ENCODE peak calls at places on chromosomes 16 and 17, in nine cellular contexts. One of them, this sample, is unnamed. For H3K27me3, the result is how much of the 10 kb centered on the place peaks cover.

GRCh38 chr16:81838794-81839193 is 59.7 kb downstream of the PLCG2 start:
- DNase-seq in esophagus squamous epithelium: no peak
- DNase-seq in kidney epithelial cell: no peak
- DNase-seq in body of pancreas: no peak
- DNase-seq in breast epithelium: no peak
- DNase-seq in MM.1S: no peak
- DNase-seq in adrenal gland: no peak
- DNase-seq in neural progenitor cell: no peak
- DNase-seq in hepatocyte: no peak
- DNase-seq in this sample: peak

GRCh38 chr17:77741109-77741508 is 217.4 kb upstream of the TNRC6C start:
- DNase-seq in hepatocyte: no peak
- DNase-seq in kidney epithelial cell: no peak
- DNase-seq in adrenal gland: no peak
- DNase-seq in esophagus squamous epithelium: no peak
- DNase-seq in breast epithelium: no peak
- DNase-seq in neural progenitor cell: no peak
- DNase-seq in MM.1S: no peak
- DNase-seq in body of pancreas: no peak
- DNase-seq in this sample: no peak

GRCh38 chr16:426115-426905 is 861 bp downstream of the RAB11FIP3 start:
- DNase-seq in adrenal gland: peak
- DNase-seq in MM.1S: peak
- DNase-seq in kidney epithelial cell: no peak
- DNase-seq in neural progenitor cell: peak
- DNase-seq in esophagus squamous epithelium: no peak
- DNase-seq in breast epithelium: no peak
- DNase-seq in body of pancreas: peak
- DNase-seq in hepatocyte: peak
- DNase-seq in this sample: peak

GRCh38 chr17:29857823-29858222 is 72.2 kb downstream of the SSH2 start:
- DNase-seq in adrenal gland: no peak
- DNase-seq in body of pancreas: no peak
- DNase-seq in MM.1S: no peak
- DNase-seq in hepatocyte: no peak
- DNase-seq in kidney epithelial cell: no peak
- DNase-seq in breast epithelium: no peak
- DNase-seq in esophagus squamous epithelium: no peak
- DNase-seq in neural progenitor cell: no peak
- DNase-seq in this sample: no peak

GRCh38 chr17:38893612-38894011 is 23.8 kb downstream of the LASP1 start:
- DNase-seq in kidney epithelial cell: no peak
- DNase-seq in adrenal gland: no peak
- DNase-seq in neural progenitor cell: peak
- DNase-seq in esophagus squamous epithelium: no peak
- DNase-seq in body of pancreas: peak
- DNase-seq in MM.1S: no peak
- DNase-seq in breast epithelium: no peak
- DNase-seq in hepatocyte: no peak
- DNase-seq in this sample: no peak

GRCh38 chr16:85057948-85058347 is 30.4 kb downstream of the KIAA0513 start:
- DNase-seq in neural progenitor cell: no peak
- DNase-seq in breast epithelium: no peak
- DNase-seq in MM.1S: no peak
- DNase-seq in body of pancreas: no peak
- DNase-seq in adrenal gland: no peak
- DNase-seq in hepatocyte: no peak
- DNase-seq in esophagus squamous epithelium: no peak
- DNase-seq in kidney epithelial cell: no peak
- DNase-seq in this sample: no peak

GRCh38 chr16:27195068-27195741 is 8.1 kb upstream of the KDM8 start:
- DNase-seq in esophagus squamous epithelium: no peak
- DNase-seq in hepatocyte: no peak
- DNase-seq in breast epithelium: no peak
- DNase-seq in kidney epithelial cell: no peak
- DNase-seq in MM.1S: no peak
- DNase-seq in body of pancreas: no peak
- DNase-seq in adrenal gland: no peak
- DNase-seq in neural progenitor cell: no peak
- DNase-seq in this sample: no peak

GRCh38 chr17:42117397-42118125 is 3.6 kb downstream of the KAT2A start:
- DNase-seq in esophagus squamous epithelium: no peak
- DNase-seq in adrenal gland: no peak
- DNase-seq in kidney epithelial cell: no peak
- DNase-seq in hepatocyte: no peak
- DNase-seq in breast epithelium: no peak
- DNase-seq in body of pancreas: no peak
- DNase-seq in MM.1S: no peak
- DNase-seq in neural progenitor cell: no peak
- DNase-seq in this sample: no peak

GRCh38 chr17:68972119-68972704 is 17.0 kb upstream of the ABCA8 start:
- DNase-seq in esophagus squamous epithelium: no peak
- DNase-seq in adrenal gland: no peak
- DNase-seq in neural progenitor cell: peak
- DNase-seq in body of pancreas: peak
- DNase-seq in MM.1S: peak
- DNase-seq in kidney epithelial cell: no peak
- DNase-seq in hepatocyte: peak
- DNase-seq in breast epithelium: no peak
- DNase-seq in this sample: no peak

GRCh38 chr17:31487063-31487647 is 95.7 kb downstream of the RAB11FIP4 start:
- DNase-seq in MM.1S: no peak
- DNase-seq in adrenal gland: no peak
- DNase-seq in neural progenitor cell: no peak
- DNase-seq in kidney epithelial cell: no peak
- DNase-seq in hepatocyte: no peak
- DNase-seq in body of pancreas: no peak
- DNase-seq in esophagus squamous epithelium: no peak
- DNase-seq in breast epithelium: no peak
- DNase-seq in this sample: no peak
- H3K4me3 ChIP-seq in MM.1S: peak
- H3K4me3 ChIP-seq in adrenal gland: peak
- H3K4me3 ChIP-seq in neural progenitor cell: peak
- H3K4me3 ChIP-seq in kidney epithelial cell: peak
- H3K4me3 ChIP-seq in hepatocyte: peak
- H3K4me3 ChIP-seq in body of pancreas: no peak
- H3K4me3 ChIP-seq in esophagus squamous epithelium: peak
- H3K4me3 ChIP-seq in breast epithelium: peak
- H3K4me3 ChIP-seq in this sample: peak

DNA sequence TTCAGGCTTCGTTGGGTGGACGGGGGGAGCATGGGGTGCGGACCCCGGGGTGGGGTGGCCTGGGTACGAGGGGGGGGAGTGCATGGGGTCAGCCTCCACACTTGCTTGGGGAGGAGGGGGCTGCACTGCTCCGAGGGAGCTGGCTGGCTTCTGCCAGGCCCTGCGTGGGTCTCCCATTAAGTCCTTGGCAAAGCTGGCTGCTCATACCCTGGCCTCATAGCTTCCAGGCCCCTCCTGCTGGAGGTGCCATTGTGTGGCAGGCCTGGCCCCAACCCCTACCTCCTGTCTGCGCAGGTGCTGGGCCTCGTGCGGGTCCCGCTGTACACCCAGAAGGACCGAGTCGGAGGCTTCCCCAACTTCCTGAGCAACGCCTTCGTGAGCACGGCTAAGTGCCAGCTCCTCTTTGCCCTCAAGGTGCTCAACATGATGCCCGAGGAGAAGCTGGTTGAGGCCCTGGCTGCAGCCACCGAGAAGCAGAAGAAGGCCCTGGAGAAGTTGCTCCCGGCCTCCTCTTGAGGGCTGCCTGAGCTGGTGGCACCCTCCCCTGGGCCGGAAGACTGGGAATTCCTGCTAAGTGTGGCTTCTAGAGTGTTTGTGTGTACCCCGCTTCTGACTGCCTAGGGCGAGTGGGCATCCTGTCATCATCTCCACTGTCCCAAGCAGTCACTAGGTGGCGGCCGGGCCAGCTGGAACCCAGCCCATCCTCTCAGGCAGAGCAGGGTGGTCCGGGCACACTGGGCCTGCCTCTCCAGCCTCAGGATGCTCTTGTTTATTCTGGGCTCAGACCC is 1.5 kb downstream of the NUDT16L1 start:
- DNase-seq in adrenal gland: peak
- DNase-seq in hepatocyte: no peak
- DNase-seq in body of pancreas: no peak
- DNase-seq in neural progenitor cell: no peak
- DNase-seq in esophagus squamous epithelium: no peak
- DNase-seq in kidney epithelial cell: no peak
- DNase-seq in breast epithelium: no peak
- DNase-seq in MM.1S: no peak
- DNase-seq in this sample: no peak
- TF ChIP-seq CTCF in adrenal gland: no peak
- TF ChIP-seq CTCF in hepatocyte: no peak
- TF ChIP-seq CTCF in body of pancreas: no peak
- TF ChIP-seq CTCF in neural progenitor cell: no peak
- TF ChIP-seq CTCF in esophagus squamous epithelium: no peak
- TF ChIP-seq CTCF in kidney epithelial cell: no peak
- TF ChIP-seq CTCF in breast epithelium: no peak
- TF ChIP-seq CTCF in MM.1S: no peak
- TF ChIP-seq CTCF in this sample: no peak

GRCh38 chr16:86910821-86911220 is 332.5 kb downstream of the FOXL1 start:
- DNase-seq in hepatocyte: no peak
- DNase-seq in esophagus squamous epithelium: no peak
- DNase-seq in body of pancreas: no peak
- DNase-seq in adrenal gland: no peak
- DNase-seq in kidney epithelial cell: no peak
- DNase-seq in breast epithelium: no peak
- DNase-seq in MM.1S: no peak
- DNase-seq in neural progenitor cell: no peak
- DNase-seq in this sample: no peak
- H3K27me3 ChIP-seq in hepatocyte: under half
- H3K27me3 ChIP-seq in esophagus squamous epithelium: under half
- H3K27me3 ChIP-seq in body of pancreas: under half
- H3K27me3 ChIP-seq in adrenal gland: under half
- H3K27me3 ChIP-seq in kidney epithelial cell: under half
- H3K27me3 ChIP-seq in breast epithelium: under half
- H3K27me3 ChIP-seq in MM.1S: under half
- H3K27me3 ChIP-seq in neural progenitor cell: under half
- H3K27me3 ChIP-seq in this sample: under half

GRCh38 chr16:14409563-14409962 is 220.5 kb downstream of the PARN start:
- DNase-seq in breast epithelium: no peak
- DNase-seq in adrenal gland: no peak
- DNase-seq in kidney epithelial cell: peak
- DNase-seq in body of pancreas: peak
- DNase-seq in MM.1S: no peak
- DNase-seq in hepatocyte: peak
- DNase-seq in esophagus squamous epithelium: no peak
- DNase-seq in neural progenitor cell: no peak
- DNase-seq in this sample: no peak

GRCh38 chr16:14405611-14406537 is 224.2 kb downstream of the PARN start:
- DNase-seq in hepatocyte: peak
- DNase-seq in neural progenitor cell: peak
- DNase-seq in MM.1S: peak
- DNase-seq in esophagus squamous epithelium: no peak
- DNase-seq in adrenal gland: peak
- DNase-seq in body of pancreas: no peak
- DNase-seq in breast epithelium: no peak
- DNase-seq in kidney epithelial cell: no peak
- DNase-seq in this sample: peak

DNA sequence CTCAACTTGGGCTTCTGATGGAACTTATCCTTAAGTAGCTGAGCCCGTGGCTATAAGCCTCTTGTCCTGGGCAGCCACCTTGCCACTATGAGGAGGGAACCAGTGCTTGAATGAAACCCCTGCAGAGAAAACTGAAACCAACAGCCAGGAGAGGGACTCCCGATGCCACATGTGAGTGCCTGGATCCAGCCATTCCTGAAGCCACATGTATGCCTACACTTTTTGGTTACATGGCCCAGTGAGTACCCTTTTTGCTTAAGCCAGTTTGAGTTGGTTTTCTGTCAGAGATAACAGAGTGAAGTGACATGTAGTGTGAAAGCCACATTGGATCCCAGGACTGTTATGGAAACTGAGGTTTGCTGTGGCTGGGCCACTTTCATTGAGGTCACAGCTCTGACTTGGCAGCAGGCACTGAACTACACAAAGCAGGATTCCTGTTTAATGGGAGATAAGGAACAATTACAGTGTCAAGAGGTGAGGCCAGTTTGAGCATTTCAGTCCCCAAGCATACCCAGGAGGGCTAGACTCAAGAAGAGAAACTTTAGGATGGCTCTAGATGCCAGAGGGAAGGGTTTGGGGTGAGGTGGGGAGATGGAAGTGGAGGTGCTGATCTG is 222.2 kb downstream of the PARN start:
- DNase-seq in neural progenitor cell: no peak
- DNase-seq in adrenal gland: no peak
- DNase-seq in hepatocyte: no peak
- DNase-seq in esophagus squamous epithelium: no peak
- DNase-seq in kidney epithelial cell: no peak
- DNase-seq in MM.1S: no peak
- DNase-seq in body of pancreas: no peak
- DNase-seq in breast epithelium: no peak
- DNase-seq in this sample: no peak
- H3K4me3 ChIP-seq in neural progenitor cell: no peak
- H3K4me3 ChIP-seq in adrenal gland: no peak
- H3K4me3 ChIP-seq in hepatocyte: no peak
- H3K4me3 ChIP-seq in esophagus squamous epithelium: no peak
- H3K4me3 ChIP-seq in kidney epithelial cell: no peak
- H3K4me3 ChIP-seq in MM.1S: no peak
- H3K4me3 ChIP-seq in body of pancreas: no peak
- H3K4me3 ChIP-seq in breast epithelium: no peak
- H3K4me3 ChIP-seq in this sample: no peak